ENCODE peak calls at places on chromosomes 11 and 22, in five cellular contexts. One of them, this sample, is unnamed.

GRCh38 chr11:62464655-62465054 is 45.8 kb downstream of the SCGB1A1 start:
- DNase-seq in transverse colon: no peak
- DNase-seq in body of pancreas: peak; percentile 16
- DNase-seq in IMR-90: no peak
- DNase-seq in sigmoid colon: no peak
- DNase-seq in this sample: peak; percentile 56

GRCh38 chr11:121237686-121238658 is 54.6 kb upstream of the SC5D start:
- DNase-seq in transverse colon: no peak
- DNase-seq in body of pancreas: peak; percentile 16
- DNase-seq in IMR-90: peak; percentile 62
- DNase-seq in sigmoid colon: no peak
- DNase-seq in this sample: no peak

GRCh38 chr11:108093128-108093904 is 28.1 kb upstream of the ACAT1 start:
- DNase-seq in transverse colon: no peak
- DNase-seq in body of pancreas: no peak
- DNase-seq in IMR-90: peak; percentile 78
- DNase-seq in sigmoid colon: no peak
- DNase-seq in this sample: no peak

GRCh38 chr11:122633219-122633829 is 22.2 kb upstream of the UBASH3B start:
- DNase-seq in transverse colon: no peak
- DNase-seq in body of pancreas: no peak
- DNase-seq in IMR-90: peak; percentile 69
- DNase-seq in sigmoid colon: peak; percentile 46
- DNase-seq in this sample: no peak

GRCh38 chr11:107791343-107792048 is 67.1 kb downstream of the SLC35F2 start:
- DNase-seq in transverse colon: no peak
- DNase-seq in body of pancreas: no peak
- DNase-seq in IMR-90: no peak
- DNase-seq in sigmoid colon: no peak
- DNase-seq in this sample: no peak

GRCh38 chr11:43359432-43359818 is 705 bp downstream of the TTC17 start:
- DNase-seq in transverse colon: peak; percentile 30
- DNase-seq in body of pancreas: no peak
- DNase-seq in IMR-90: peak; percentile 28
- DNase-seq in sigmoid colon: no peak
- DNase-seq in this sample: no peak

GRCh38 chr22:43876866-43877509 is 14.7 kb upstream of the SULT4A1 start:
- DNase-seq in transverse colon: no peak
- DNase-seq in body of pancreas: peak; percentile 0
- DNase-seq in IMR-90: no peak
- DNase-seq in sigmoid colon: peak; percentile 27
- DNase-seq in this sample: no peak

GRCh38 chr11:130599073-130599654 is 150.7 kb downstream of the ADAMTS15 start:
- DNase-seq in transverse colon: peak; percentile 32
- DNase-seq in body of pancreas: peak; percentile 57
- DNase-seq in IMR-90: peak; percentile 50
- DNase-seq in sigmoid colon: peak; percentile 90
- DNase-seq in this sample: no peak

GRCh38 chr11:27512238-27512637 is 5.7 kb upstream of the LIN7C start:
- DNase-seq in transverse colon: no peak
- DNase-seq in body of pancreas: no peak
- DNase-seq in IMR-90: no peak
- DNase-seq in sigmoid colon: no peak
- DNase-seq in this sample: no peak

GRCh38 chr11:45757672-45758071 is 47.3 kb upstream of the SLC35C1 start:
- DNase-seq in transverse colon: no peak
- DNase-seq in body of pancreas: no peak
- DNase-seq in IMR-90: no peak
- DNase-seq in sigmoid colon: no peak
- DNase-seq in this sample: no peak

GRCh38 chr11:46808804-46809431 is 37.2 kb downstream of the CKAP5 start:
- DNase-seq in transverse colon: no peak
- DNase-seq in body of pancreas: no peak
- DNase-seq in IMR-90: peak; percentile 49
- DNase-seq in sigmoid colon: no peak
- DNase-seq in this sample: no peak

GRCh38 chr22:43109921-43110443 is 568 bp upstream of the BIK start:
- DNase-seq in transverse colon: no peak
- DNase-seq in body of pancreas: no peak
- DNase-seq in IMR-90: no peak
- DNase-seq in sigmoid colon: no peak
- DNase-seq in this sample: no peak

GRCh38 chr11:122180435-122180834 is 64.4 kb upstream of the BLID start:
- DNase-seq in transverse colon: no peak
- DNase-seq in body of pancreas: no peak
- DNase-seq in IMR-90: peak; percentile 98
- DNase-seq in sigmoid colon: no peak
- DNase-seq in this sample: no peak

GRCh38 chr11:111353776-111354600 is 25.1 kb downstream of the POU2AF1 start:
- DNase-seq in transverse colon: no peak
- DNase-seq in body of pancreas: no peak
- DNase-seq in IMR-90: no peak
- DNase-seq in sigmoid colon: no peak
- DNase-seq in this sample: no peak
- TF ChIP-seq POLR2A in transverse colon: no peak
- TF ChIP-seq POLR2A in body of pancreas: no peak
- TF ChIP-seq POLR2A in IMR-90: no peak
- TF ChIP-seq POLR2A in sigmoid colon: no peak
- TF ChIP-seq POLR2A in this sample: no peak

DNA sequence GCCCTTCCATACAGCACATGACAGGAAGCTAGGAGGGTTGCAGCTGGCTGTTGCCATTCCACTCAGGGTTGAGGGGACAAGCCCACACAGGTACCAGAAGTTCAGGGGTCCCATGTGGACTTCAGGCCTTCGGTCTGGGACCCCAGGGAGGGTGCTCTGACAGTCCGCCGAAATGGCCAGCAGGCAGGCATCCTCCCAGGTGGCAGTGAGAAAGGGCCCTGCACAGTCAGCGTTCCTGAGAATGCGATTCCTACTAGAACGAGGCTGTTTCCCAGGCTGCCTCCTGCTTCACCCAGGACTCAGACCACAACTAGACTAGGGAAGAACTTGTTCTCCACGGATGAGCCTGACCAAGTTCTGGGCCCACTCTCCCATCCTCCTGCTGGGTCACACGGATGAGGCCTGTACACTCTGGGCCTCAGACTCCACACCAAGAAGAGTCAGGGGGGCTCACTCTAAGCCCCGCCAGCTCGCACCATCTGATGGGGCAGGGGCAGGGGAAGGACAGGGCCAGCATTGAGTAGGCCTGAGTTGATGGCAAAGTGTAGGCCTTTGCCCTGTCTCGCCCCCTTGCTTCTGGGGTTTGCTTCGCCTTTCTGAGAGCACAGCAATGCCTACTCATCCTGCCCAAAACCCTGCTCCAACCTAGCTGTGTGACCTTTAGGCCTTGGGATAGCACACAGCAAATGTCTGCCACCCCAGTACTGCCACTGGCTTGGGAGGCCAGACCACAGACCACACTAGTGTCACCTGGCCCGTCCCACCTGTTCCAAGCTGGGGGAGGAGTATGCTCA is 14.0 kb downstream of the KCNQ1OT1 start:
- DNase-seq in transverse colon: no peak
- DNase-seq in body of pancreas: peak; percentile 4
- DNase-seq in IMR-90: no peak
- DNase-seq in sigmoid colon: peak; percentile 26
- DNase-seq in this sample: no peak
- H3K27ac ChIP-seq in transverse colon: no peak overlapping the region
- H3K27ac ChIP-seq in body of pancreas: no peak overlapping the region
- H3K27ac ChIP-seq in IMR-90: no peak overlapping the region
- H3K27ac ChIP-seq in sigmoid colon: no peak overlapping the region
- H3K27ac ChIP-seq in this sample: no peak overlapping the region

GRCh38 chr11:133904818-133905515 is 51.8 kb downstream of the IGSF9B start:
- DNase-seq in transverse colon: no peak
- DNase-seq in body of pancreas: no peak
- DNase-seq in IMR-90: no peak
- DNase-seq in sigmoid colon: peak; percentile 18
- DNase-seq in this sample: no peak
- TF ChIP-seq POLR2A in transverse colon: no peak
- TF ChIP-seq POLR2A in body of pancreas: no peak
- TF ChIP-seq POLR2A in IMR-90: no peak
- TF ChIP-seq POLR2A in sigmoid colon: no peak
- TF ChIP-seq POLR2A in this sample: no peak

DNA sequence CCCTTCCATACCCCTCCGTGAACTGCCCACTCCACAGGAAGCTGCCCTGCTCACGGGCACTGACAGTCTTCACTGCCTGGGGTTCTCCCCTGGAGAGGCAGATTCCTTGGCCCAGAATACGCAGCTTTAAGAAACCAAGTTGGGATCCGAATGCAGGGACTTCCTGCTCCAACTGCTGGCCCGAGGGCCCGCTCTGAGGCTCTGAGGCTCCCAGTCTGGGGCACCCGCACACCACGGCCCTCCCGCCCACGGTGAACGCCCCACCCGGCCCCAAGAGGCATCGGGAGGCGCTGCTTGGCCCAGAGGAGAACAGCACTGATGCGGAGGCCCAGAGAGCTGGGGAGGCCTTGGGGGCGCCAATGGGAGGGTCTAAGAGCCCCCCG is 42.3 kb downstream of the IGF2 start:
- DNase-seq in transverse colon: no peak
- DNase-seq in body of pancreas: no peak
- DNase-seq in IMR-90: no peak
- DNase-seq in sigmoid colon: peak; percentile 63
- DNase-seq in this sample: no peak
- H3K27ac ChIP-seq in transverse colon: peak overlapping the region; percentile 67
- H3K27ac ChIP-seq in body of pancreas: peak overlapping the region; percentile 41
- H3K27ac ChIP-seq in IMR-90: peak overlapping the region; percentile 88
- H3K27ac ChIP-seq in sigmoid colon: peak overlapping the region; percentile 39
- H3K27ac ChIP-seq in this sample: peak overlapping the region; percentile 49

This sample was measured in Peyer's patch.